ENCODE peak calls at places on chromosome 16, in five cellular contexts. J, L, K, E and V are unnamed samples.

GRCh38 chr16:410516-411178 is 9.0 kb downstream of the DECR2 start:
- DNase-seq in J (no peak), L (peak), K (no peak), E (no peak), V (no peak)

GRCh38 chr16:680967-681745 is 946 bp downstream of the STUB1 start:
- DNase-seq in J (peak), L (no peak), K (peak), E (peak), V (peak)

GRCh38 chr16:83390759-83391158 is 417.0 kb upstream of the HSBP1 start:
- DNase-seq in J (no peak), L (no peak), K (no peak), E (peak), V (no peak)

GRCh38 chr16:78230832-78231231 is 131.4 kb downstream of the WWOX start:
- DNase-seq in J (no peak), L (no peak), K (no peak), E (peak), V (peak)

GRCh38 chr16:31362476-31363405 is 7.8 kb downstream of the ITGAX start:
- DNase-seq in J (no peak), L (no peak), K (no peak), E (no peak), V (no peak)

GRCh38 chr16:67879462-67879861 is 5.2 kb upstream of the NRN1L start:
- DNase-seq in J (no peak), L (no peak), K (no peak), E (no peak), V (no peak)

GRCh38 chr16:55499951-55500350 is 8.9 kb upstream of the LPCAT2 start:
- DNase-seq in J (no peak), L (no peak), K (no peak), E (peak), V (peak)

GRCh38 chr16:55055262-55055661 is 124.6 kb downstream of the IRX5 start:
- DNase-seq in J (no peak), L (no peak), K (no peak), E (no peak), V (no peak)

GRCh38 chr16:10090816-10091215 is 91.4 kb downstream of the GRIN2A start:
- DNase-seq in J (no peak), L (no peak), K (no peak), E (no peak), V (no peak)

GRCh38 chr16:23330583-23331249 is 28.6 kb downstream of the SCNN1B start:
- DNase-seq in J (no peak), L (no peak), K (no peak), E (no peak), V (no peak)

GRCh38 chr16:11603331-11603750 is 16.6 kb upstream of the LITAF start:
- DNase-seq in J (no peak), L (no peak), K (no peak), E (peak), V (no peak)

GRCh38 chr16:87740909-87741424 is 24.8 kb downstream of the KLHDC4 start:
- DNase-seq in J (no peak), L (no peak), K (no peak), E (peak), V (no peak)

GRCh38 chr16:69187387-69187890 is 475 bp downstream of the SNTB2 start:
- DNase-seq in J (peak), L (peak), K (peak), E (peak), V (peak)

GRCh38 chr16:85675528-85675927 is 13.2 kb downstream of the GINS2 start:
- DNase-seq in J (no peak), L (no peak), K (peak), E (peak), V (peak)

GRCh38 chr16:84647830-84648594 is at the start of gene KLHL36:
- DNase-seq in J (peak), L (peak), K (peak), E (peak), V (peak)

GRCh38 chr16:71283612-71284011 is 5.6 kb downstream of the CMTR2 start:
- DNase-seq in J (no peak), L (no peak), K (no peak), E (no peak), V (no peak)

GRCh38 chr16:85360323-85361277 is 248.3 kb upstream of the CIBAR2 start:
- DNase-seq in J (peak), L (peak), K (peak), E (no peak), V (peak)

GRCh38 chr16:87829988-87830672 is 39.2 kb downstream of the SLC7A5 start:
- DNase-seq in J (no peak), L (no peak), K (no peak), E (no peak), V (no peak)

GRCh38 chr16:27529962-27530361 is 19.8 kb downstream of the GTF3C1 start:
- DNase-seq in J (no peak), L (no peak), K (no peak), E (peak), V (peak)

GRCh38 chr16:6232060-6232459 is 1100.6 kb upstream of the RBFOX1 start:
- DNase-seq in J (no peak), L (no peak), K (no peak), E (no peak), V (no peak)

GRCh38 chr16:59878479-59878878 is 1144.4 kb upstream of the GOT2 start:
- DNase-seq in J (peak), L (no peak), K (no peak), E (peak), V (peak)

GRCh38 chr16:27232061-27232841 is 28.9 kb downstream of the KDM8 start:
- DNase-seq in J (no peak), L (no peak), K (peak), E (peak), V (no peak)

GRCh38 chr16:84821728-84822676 is 2.2 kb downstream of the CRISPLD2 start:
- DNase-seq in J (no peak), L (no peak), K (no peak), E (peak), V (no peak)

GRCh38 chr16:73545713-73546112 is 497.8 kb upstream of the ZFHX3 start:
- DNase-seq in J (no peak), L (no peak), K (no peak), E (no peak), V (no peak)
- H3K4me3 ChIP-seq in J (no peak), L (no peak), K (no peak), E (no peak), V (no peak)

DNA sequence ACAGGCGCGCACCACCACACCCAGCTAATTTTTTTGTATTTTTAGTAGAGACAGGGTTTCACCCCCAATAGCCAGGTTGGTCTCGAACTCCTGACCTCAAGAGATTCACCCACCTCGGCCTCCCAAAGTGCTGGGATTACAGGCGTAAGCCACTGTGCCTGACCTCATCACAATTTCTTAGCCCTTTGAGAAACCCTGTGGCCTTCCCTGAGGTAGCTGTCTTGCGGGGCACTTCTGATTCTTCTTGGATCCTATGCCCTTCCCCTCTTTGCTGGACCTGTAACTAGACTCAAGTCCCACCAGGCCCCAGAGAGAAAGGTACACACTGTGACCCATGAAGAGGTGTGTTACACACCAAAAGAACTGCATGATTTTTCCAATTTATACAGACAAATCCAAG is 13.5 kb upstream of the CETP start:
- DNase-seq in J (no peak), L (no peak), K (no peak), E (no peak), V (no peak)
- TF ChIP-seq CTCF in J (no peak), L (no peak), K (no peak), E (no peak), V (no peak)

DNA sequence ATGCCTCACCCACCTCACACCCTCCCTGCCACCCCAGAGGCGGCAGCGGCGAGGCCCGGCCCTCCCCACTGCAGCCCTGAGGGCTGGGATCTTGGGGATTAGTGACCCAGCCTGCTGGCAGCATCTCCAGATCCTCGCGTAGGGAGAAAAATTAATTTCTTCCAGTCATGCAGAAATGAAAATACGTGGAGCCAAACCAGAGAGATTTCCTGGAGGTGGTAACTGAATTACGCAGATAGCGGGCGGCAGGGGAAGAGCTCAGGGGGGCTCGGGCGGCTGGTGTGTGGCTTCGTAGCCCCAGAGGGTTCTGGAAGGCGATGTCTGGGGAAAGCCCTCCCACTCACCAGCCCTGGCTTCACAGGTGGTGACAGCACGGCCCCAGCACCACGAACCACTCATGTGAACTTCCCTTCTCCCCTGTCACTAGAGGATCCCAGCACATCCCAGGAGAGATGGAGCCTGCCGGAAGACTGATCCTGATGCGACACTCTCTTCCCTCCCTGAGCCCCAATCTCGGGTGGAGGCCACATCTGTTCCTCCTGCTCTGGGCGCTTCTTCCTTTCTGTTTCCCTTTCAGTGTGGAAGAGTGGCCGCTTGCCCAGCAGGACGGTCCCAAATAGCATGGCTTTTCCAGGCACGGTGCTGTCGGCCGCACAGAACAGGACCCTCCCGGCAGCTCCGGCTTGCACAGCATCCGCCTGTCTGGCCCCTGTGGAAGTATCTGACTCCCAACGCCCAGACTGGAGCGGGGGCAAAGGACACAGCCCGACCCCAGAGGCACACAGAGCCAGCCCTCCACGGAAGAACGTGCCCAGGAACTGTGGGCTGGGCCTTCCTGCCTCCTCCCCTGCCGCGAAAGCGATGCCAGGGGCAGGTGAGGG is 37.8 kb downstream of the CBFA2T3 start:
- DNase-seq in J (no peak), L (no peak), K (no peak), E (no peak), V (no peak)
- H3K4me3 ChIP-seq in J (peak), L (peak), K (peak), E (no peak), V (no peak)

DNA sequence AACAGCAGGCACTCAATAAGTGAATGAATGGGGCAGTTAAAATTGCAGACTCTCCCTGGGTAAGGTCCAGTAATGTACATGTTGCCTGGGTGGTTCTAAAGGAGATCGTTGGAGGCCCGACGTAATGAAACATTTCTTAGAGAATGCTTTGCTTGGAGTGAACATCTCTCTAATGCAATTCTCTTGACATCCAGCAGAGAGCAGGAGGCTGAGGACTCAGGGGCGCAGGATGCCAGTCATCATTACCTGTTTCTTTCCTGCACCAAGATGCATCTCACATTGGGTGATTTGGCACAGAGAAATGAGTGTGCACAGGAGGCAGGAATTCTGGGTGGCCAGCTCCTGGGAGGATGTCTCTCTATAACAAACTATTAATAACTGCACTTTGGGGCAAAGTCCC is 130.3 kb upstream of the RBBP6 start:
- DNase-seq in J (no peak), L (no peak), K (peak), E (no peak), V (no peak)
- TF ChIP-seq CTCF in J (no peak), L (no peak), K (peak), E (no peak), V (no peak)